ENCODE peak calls at places on chromosomes 1 and 21, in four cellular contexts. H is ascending aorta; J is psoas muscle; Y is CD8-positive, alpha-beta memory T cell. X is an unnamed sample.

GRCh38 chr1:59075021-59075420 is 221.9 kb upstream of the FGGY start:
- DNase-seq in H (no peak), J (no peak), Y (no peak), X (no peak)

GRCh38 chr1:85576642-85577420 is 3.7 kb upstream of the CCN1 start:
- DNase-seq in H (peak; percentile 96), J (peak; percentile 93), Y (peak; percentile 21), X (peak; percentile 78)

GRCh38 chr1:62389531-62389930 is 47.3 kb upstream of the USP1 start:
- DNase-seq in H (no peak), J (no peak), Y (no peak), X (no peak)

GRCh38 chr1:94335950-94336349 is 82.2 kb upstream of the ABCD3 start:
- DNase-seq in H (peak; percentile 89), J (peak; percentile 61), Y (no peak), X (peak; percentile 59)

GRCh38 chr21:31873696-31874599 is 1.1 kb downstream of the HUNK start:
- DNase-seq in H (no peak), J (peak; percentile 72), Y (no peak), X (peak; percentile 80)

GRCh38 chr1:44246806-44247205 is 33.5 kb downstream of the DMAP1 start:
- DNase-seq in H (no peak), J (no peak), Y (no peak), X (no peak)

GRCh38 chr1:232880354-232880753 is 70.1 kb upstream of the NTPCR start:
- DNase-seq in H (no peak), J (no peak), Y (no peak), X (peak; percentile 54)

GRCh38 chr1:50368179-50369007 is 54.9 kb downstream of the DMRTA2 start:
- DNase-seq in H (no peak), J (no peak), Y (peak; percentile 17), X (peak; percentile 43)

GRCh38 chr1:206854401-206855129 is 10.9 kb upstream of the IL20 start:
- DNase-seq in H (no peak), J (no peak), Y (no peak), X (no peak)

GRCh38 chr1:8238141-8239038 is 79.5 kb upstream of the SLC45A1 start:
- DNase-seq in H (no peak), J (peak; percentile 27), Y (no peak), X (no peak)

GRCh38 chr1:91124290-91124975 is 102.6 kb upstream of the ZNF644 start:
- DNase-seq in H (no peak), J (no peak), Y (no peak), X (no peak)

GRCh38 chr1:232239557-232240468 is 390.1 kb downstream of the SIPA1L2 start:
- DNase-seq in H (no peak), J (no peak), Y (no peak), X (no peak)

GRCh38 chr1:11281518-11282331 is 8.7 kb downstream of the UBIAD1 start:
- DNase-seq in H (peak; percentile 69), J (no peak), Y (no peak), X (no peak)

GRCh38 chr1:229119876-229120275 is 151.0 kb upstream of the RAB4A start:
- DNase-seq in H (no peak), J (no peak), Y (no peak), X (no peak)

GRCh38 chr1:1631793-1632420 is at the start of gene MMP23B:
- DNase-seq in H (no peak), J (peak; percentile 55), Y (no peak), X (peak; percentile 13)

GRCh38 chr1:112957133-112957812 is 1.3 kb upstream of the SLC16A1 start:
- DNase-seq in H (no peak), J (no peak), Y (peak; percentile 47), X (peak; percentile 53)

GRCh38 chr1:4395676-4396075 is 258.7 kb upstream of the AJAP1 start:
- DNase-seq in H (peak; percentile 24), J (no peak), Y (no peak), X (no peak)

GRCh38 chr1:86852737-86853408 is 61.1 kb downstream of the SELENOF start:
- DNase-seq in H (no peak), J (no peak), Y (no peak), X (no peak)

GRCh38 chr1:228502522-228502921 is 15.3 kb downstream of the RNF187 start:
- DNase-seq in H (no peak), J (no peak), Y (no peak), X (no peak)

GRCh38 chr1:208559597-208559996 is 315.4 kb upstream of the PLXNA2 start:
- DNase-seq in H (no peak), J (no peak), Y (no peak), X (no peak)

GRCh38 chr1:163315773-163316374 is 5.9 kb upstream of the NUF2 start:
- DNase-seq in H (no peak), J (no peak), Y (peak; percentile 18), X (peak; percentile 70)

GRCh38 chr1:39293375-39294070 is 89.0 kb downstream of the MACF1 start:
- DNase-seq in H (no peak), J (no peak), Y (no peak), X (no peak)

GRCh38 chr1:44472614-44473262 is 67.7 kb downstream of the RNF220 start:
- DNase-seq in H (no peak), J (no peak), Y (no peak), X (no peak)

GRCh38 chr1:86419277-86419903 is 4.6 kb upstream of the CLCA2 start:
- DNase-seq in H (no peak), J (no peak), Y (peak; percentile 39), X (no peak)

GRCh38 chr1:201144701-201145100 is 9.6 kb downstream of the TMEM9 start:
- DNase-seq in H (no peak), J (no peak), Y (no peak), X (no peak)

GRCh38 chr1:85473390-85473789 is 8.4 kb upstream of the DDAH1 start:
- DNase-seq in H (no peak), J (no peak), Y (no peak), X (no peak)

GRCh38 chr1:150619576-150620509 is 9.6 kb downstream of the ENSA start:
- DNase-seq in H (no peak), J (no peak), Y (no peak), X (peak; percentile 30)

GRCh38 chr1:230706887-230707731 is 6.8 kb downstream of the AGT start:
- DNase-seq in H (no peak), J (no peak), Y (no peak), X (no peak)

GRCh38 chr1:201213926-201214325 is 23.3 kb downstream of the IGFN1 start:
- DNase-seq in H (peak; percentile 12), J (no peak), Y (no peak), X (no peak)

GRCh38 chr1:19861034-19861433 is 21.2 kb upstream of the OTUD3 start:
- DNase-seq in H (no peak), J (no peak), Y (no peak), X (no peak)

GRCh38 chr1:41892211-41892840 is 26.4 kb downstream of the HIVEP3 start:
- DNase-seq in H (no peak), J (no peak), Y (peak; percentile 53), X (no peak)

GRCh38 chr1:60149254-60149653 is 75.7 kb upstream of the C1orf87 start:
- DNase-seq in H (peak; percentile 62), J (peak; percentile 84), Y (no peak), X (no peak)

GRCh38 chr1:225480825-225481434 is 53.1 kb upstream of the LBR start:
- DNase-seq in H (no peak), J (no peak), Y (peak; percentile 21), X (peak; percentile 70)

GRCh38 chr1:117820694-117821381 is 108.6 kb downstream of the GDAP2 start:
- DNase-seq in H (no peak), J (no peak), Y (no peak), X (no peak)

DNA sequence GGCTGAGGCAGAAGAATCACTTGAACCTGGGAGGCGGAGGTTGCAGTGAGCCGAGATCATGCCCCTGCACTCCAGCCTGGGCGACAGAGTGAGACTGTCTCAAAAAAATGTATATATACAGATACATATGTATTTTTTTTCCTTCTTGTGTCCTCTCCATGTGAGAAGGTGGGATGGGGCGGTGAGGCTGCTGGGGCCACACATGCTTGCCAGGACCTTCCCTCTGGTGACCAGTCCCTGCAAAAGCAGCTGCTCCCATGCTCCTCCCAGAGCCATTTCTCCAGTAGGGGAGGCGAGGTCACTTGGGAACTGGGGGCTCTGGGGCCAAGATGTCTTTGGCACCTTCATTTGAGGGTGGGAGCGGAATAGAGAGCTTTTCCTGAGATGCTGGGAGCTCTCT is 74.9 kb downstream of the PIK3CD start:
- DNase-seq in H (no peak), J (no peak), Y (no peak), X (no peak)
- H3K36me3 ChIP-seq in H (peaks cover 59% of the 10 kb centered on the region), J (peaks cover 50% of the 10 kb centered on the region), Y (peaks cover 63% of the 10 kb centered on the region), X (peaks cover 9% of the 10 kb centered on the region)

GRCh38 chr1:152107984-152108898 is 7.0 kb downstream of the TCHH start:
- DNase-seq in H (no peak), J (no peak), Y (no peak), X (no peak)

GRCh38 chr1:152109998-152110294 is 5.3 kb downstream of the TCHH start:
- DNase-seq in H (no peak), J (no peak), Y (no peak), X (no peak)

GRCh38 chr1:152108899-152109222 is 6.4 kb downstream of the TCHH start:
- DNase-seq in H (no peak), J (no peak), Y (no peak), X (no peak)

GRCh38 chr1:152109231-152109997 is 5.8 kb downstream of the TCHH start:
- DNase-seq in H (no peak), J (no peak), Y (no peak), X (no peak)

GRCh38 chr1:152107289-152107983 is 7.8 kb downstream of the TCHH start:
- DNase-seq in H (no peak), J (no peak), Y (no peak), X (no peak)
- H3K27me3 ChIP-seq in H (peaks cover 16% of the 10 kb centered on the region), J (peaks cover 42% of the 10 kb centered on the region), Y (peaks cover 42% of the 10 kb centered on the region), X (peaks cover 63% of the 10 kb centered on the region)

GRCh38 chr1:205375816-205376545 is 19.3 kb upstream of the KLHDC8A start:
- DNase-seq in H (no peak), J (no peak), Y (no peak), X (peak; percentile 52)
- H3K36me3 ChIP-seq in H (no peaks in the 10 kb centered on the region), J (no peaks in the 10 kb centered on the region), Y (no peaks in the 10 kb centered on the region), X (no peaks in the 10 kb centered on the region)

GRCh38 chr1:158181577-158181922 is 855 bp downstream of the CD1D start:
- DNase-seq in H (no peak), J (no peak), Y (no peak), X (no peak)

GRCh38 chr1:158176399-158176798 is 4.3 kb upstream of the CD1D start:
- DNase-seq in H (no peak), J (no peak), Y (no peak), X (no peak)

GRCh38 chr1:158179301-158180041 is 1.2 kb upstream of the CD1D start:
- DNase-seq in H (no peak), J (no peak), Y (no peak), X (no peak)

GRCh38 chr1:158180741-158181576 is at the start of gene CD1D:
- DNase-seq in H (no peak), J (peak; percentile 64), Y (no peak), X (peak; percentile 18)

DNA sequence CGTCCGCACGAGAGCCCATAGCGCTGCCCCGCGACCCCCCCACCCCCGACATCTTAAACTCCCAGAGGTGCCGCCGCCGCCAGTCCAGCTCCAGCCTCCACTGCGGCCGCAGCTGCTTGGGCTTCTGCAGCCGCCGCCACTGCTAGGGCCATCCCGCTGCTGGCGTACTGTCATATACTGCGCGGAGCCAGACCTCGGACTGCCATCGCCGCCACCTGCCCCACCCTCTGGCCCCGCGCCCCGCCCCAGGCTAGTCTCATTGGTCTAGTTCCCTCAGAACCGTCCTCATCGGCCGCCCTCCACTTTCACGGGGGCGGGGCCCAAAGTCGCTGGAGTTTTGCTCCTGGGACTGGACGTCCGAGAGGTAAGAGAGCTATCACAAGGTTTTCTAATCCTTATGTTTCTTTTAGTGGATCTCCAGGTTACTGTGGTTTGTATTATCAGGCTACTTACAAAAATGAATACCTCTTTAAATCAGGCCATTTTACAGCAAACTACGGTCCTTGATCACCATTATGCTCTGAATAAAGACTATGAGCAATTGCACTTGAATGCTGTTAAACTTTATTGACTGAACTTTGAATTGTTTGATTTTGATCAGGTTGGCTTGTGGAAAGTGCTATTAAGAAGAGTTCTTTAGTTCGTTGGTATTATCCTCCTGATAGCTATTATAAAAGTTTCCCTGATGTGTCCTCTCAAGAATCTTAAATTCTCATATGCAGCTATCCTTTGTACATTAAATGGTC is 2.8 kb upstream of the CD1D start:
- DNase-seq in H (peak; percentile 93), J (peak; percentile 96), Y (peak; percentile 8), X (peak; percentile 91)
- H3K27me3 ChIP-seq in H (no peaks in the 10 kb centered on the region), J (no peaks in the 10 kb centered on the region), Y (peaks cover 26% of the 10 kb centered on the region), X (peaks cover 58% of the 10 kb centered on the region)